ENCODE peak calls at places on chromosomes 16 and 17, in six cellular contexts. B, L, F, X, J and O are unnamed samples.

GRCh38 chr16:2004795-2005517 is 4.7 kb downstream of the ZNF598 start:
- DNase-seq in B (no peak), L (no peak), F (no peak), X (no peak), J (no peak), O (no peak)

GRCh38 chr16:4178468-4179010 is 62.3 kb upstream of the ADCY9 start:
- DNase-seq in B (no peak), L (no peak), F (no peak), X (no peak), J (no peak), O (no peak)

GRCh38 chr17:45149669-45150603 is 1.7 kb downstream of the HEXIM1 start:
- DNase-seq in B (no peak), L (no peak), F (no peak), X (peak), J (no peak), O (peak)

GRCh38 chr17:42538482-42538881 is 2.4 kb downstream of the NAGLU start:
- DNase-seq in B (no peak), L (no peak), F (no peak), X (no peak), J (no peak), O (no peak)

GRCh38 chr16:324451-325334 is 27.8 kb downstream of the AXIN1 start:
- DNase-seq in B (peak), L (no peak), F (no peak), X (no peak), J (no peak), O (no peak)

GRCh38 chr16:50547944-50548658 is at the start of gene NKD1:
- DNase-seq in B (peak), L (peak), F (peak), X (peak), J (peak), O (peak)

GRCh38 chr17:64231567-64232141 is 31.4 kb downstream of the TEX2 start:
- DNase-seq in B (peak), L (no peak), F (no peak), X (no peak), J (no peak), O (no peak)

GRCh38 chr16:12440233-12440530 is 363.5 kb downstream of the CPPED1 start:
- DNase-seq in B (no peak), L (no peak), F (no peak), X (no peak), J (no peak), O (no peak)

GRCh38 chr16:57998484-57998883 is 2.0 kb downstream of the ZNF319 start:
- DNase-seq in B (no peak), L (no peak), F (no peak), X (no peak), J (no peak), O (no peak)

GRCh38 chr17:74008196-74008595 is 195.3 kb upstream of the RPL38 start:
- DNase-seq in B (peak), L (peak), F (peak), X (peak), J (peak), O (peak)

GRCh38 chr17:74641224-74641948 is 17.8 kb upstream of the CD300E start:
- DNase-seq in B (no peak), L (no peak), F (no peak), X (no peak), J (no peak), O (no peak)

GRCh38 chr17:80720624-80721577 is 176.3 kb downstream of the RPTOR start:
- DNase-seq in B (no peak), L (no peak), F (no peak), X (no peak), J (no peak), O (no peak)

GRCh38 chr17:46818319-46818928 is at the start of gene WNT3:
- DNase-seq in B (peak), L (peak), F (no peak), X (peak), J (no peak), O (peak)

GRCh38 chr16:90081606-90081970 is 4.5 kb upstream of the PRDM7 start:
- DNase-seq in B (no peak), L (no peak), F (no peak), X (no peak), J (no peak), O (no peak)

GRCh38 chr16:53866520-53866919 is 162.6 kb downstream of the FTO start:
- DNase-seq in B (no peak), L (no peak), F (no peak), X (no peak), J (no peak), O (no peak)

GRCh38 chr17:57830880-57831279 is 19.0 kb downstream of the MRPS23 start:
- DNase-seq in B (no peak), L (no peak), F (no peak), X (no peak), J (no peak), O (no peak)

DNA sequence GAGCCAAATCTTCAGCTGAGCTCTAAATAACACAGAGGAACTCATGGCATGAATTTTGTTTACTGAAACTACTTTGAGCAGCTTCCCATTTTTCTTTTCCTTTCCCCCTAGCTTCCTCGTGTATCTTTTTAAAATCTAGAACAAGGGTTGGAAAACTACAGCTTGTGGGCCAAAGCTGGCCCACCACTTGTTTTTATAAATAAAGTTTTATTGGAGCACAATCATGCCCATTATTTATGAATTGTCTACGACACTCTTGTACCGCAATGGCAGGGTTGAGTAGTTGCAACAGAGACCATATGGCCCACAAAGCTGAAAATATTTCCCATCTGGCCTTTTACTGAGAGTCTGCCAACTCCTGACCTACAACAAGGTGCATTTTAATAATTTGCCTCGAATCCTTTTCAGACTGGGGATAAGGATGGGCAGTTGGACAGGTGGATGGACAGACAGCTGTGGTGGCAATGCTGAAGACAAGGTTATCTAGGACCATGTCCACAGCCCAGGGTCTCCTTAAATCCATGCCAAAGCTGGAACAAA is 87.7 kb downstream of the RMI2 start:
- DNase-seq in B (no peak), L (no peak), F (no peak), X (no peak), J (no peak), O (no peak)
- TF ChIP-seq JUND in B (no peak), L (no peak), F (no peak), X (no peak), J (no peak), O (no peak)

GRCh38 chr17:8272421-8272820 is 16.0 kb upstream of the RANGRF start:
- DNase-seq in B (no peak), L (no peak), F (no peak), X (no peak), J (no peak), O (no peak)
- TF ChIP-seq JUND in B (no peak), L (no peak), F (no peak), X (no peak), J (no peak), O (no peak)

GRCh38 chr16:72098936-72099335 is 5.3 kb downstream of the DHX38 start:
- DNase-seq in B (no peak), L (no peak), F (no peak), X (no peak), J (no peak), O (no peak)
- TF ChIP-seq JUND in B (no peak), L (no peak), F (no peak), X (no peak), J (no peak), O (no peak)

GRCh38 chr16:75102595-75102994 is 14.0 kb downstream of the LDHD start:
- DNase-seq in B (no peak), L (no peak), F (no peak), X (no peak), J (no peak), O (no peak)
- TF ChIP-seq JUND in B (no peak), L (no peak), F (no peak), X (no peak), J (no peak), O (no peak)

GRCh38 chr16:47979783-47980182 is 176.0 kb downstream of the ABCC12 start:
- DNase-seq in B (no peak), L (no peak), F (no peak), X (no peak), J (no peak), O (no peak)
- TF ChIP-seq JUND in B (no peak), L (no peak), F (no peak), X (no peak), J (no peak), O (no peak)

GRCh38 chr16:46765050-46765449 is 16.9 kb upstream of the MYLK3 start:
- DNase-seq in B (no peak), L (no peak), F (no peak), X (no peak), J (no peak), O (no peak)
- TF ChIP-seq JUND in B (no peak), L (no peak), F (no peak), X (no peak), J (no peak), O (no peak)

DNA sequence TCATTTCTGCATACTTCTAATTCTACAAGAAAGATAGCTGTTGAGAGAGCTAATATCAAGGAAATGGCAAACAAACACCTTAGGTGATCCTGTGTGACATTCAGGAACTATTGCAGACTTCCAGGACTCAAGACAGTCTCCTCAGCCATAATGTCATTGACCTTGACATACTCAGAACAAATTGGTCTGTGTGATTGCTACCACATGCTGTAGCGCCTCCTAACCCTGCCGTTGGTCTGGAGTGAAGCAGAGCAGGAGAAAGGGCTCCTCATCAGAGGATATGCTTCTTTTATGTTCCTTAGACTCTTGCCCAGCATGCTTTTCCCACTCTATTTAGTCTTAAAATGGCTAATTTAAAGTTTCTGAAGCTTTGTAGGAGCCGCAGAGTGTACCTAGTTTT is 194.2 kb upstream of the TBX2 start:
- DNase-seq in B (no peak), L (no peak), F (no peak), X (no peak), J (no peak), O (no peak)
- TF ChIP-seq JUND in B (no peak), L (no peak), F (no peak), X (no peak), J (no peak), O (no peak)